ENCODE peak calls at places on chromosomes 3 and 15, in five cellular contexts. K is stimulated activated CD4-positive, alpha-beta T cell treated with anti-CD3 and anti-CD28 coated beads, Interleukin-15, amount 100 ng/mL, for 1 hour; P is foreskin fibroblast; X is iPS-NIHi11; R is frontal cortex. S is an unnamed sample.

GRCh38 chr15:58840048-58840447 is 68.9 kb downstream of the MINDY2 start:
- DNase-seq in K (no peak), X (no peak), R (no peak), P (no peak), S (peak; percentile 45)

GRCh38 chr3:46923559-46924350 is 46.2 kb downstream of the PTH1R start:
- DNase-seq in X (peak; percentile 87), K (no peak), R (no peak), P (peak; percentile 53), S (no peak)

GRCh38 chr15:85504739-85505676 is 124.6 kb downstream of the AKAP13 start:
- DNase-seq in P (peak; percentile 82), X (peak; percentile 22), R (no peak), K (no peak), S (peak; percentile 33)

GRCh38 chr15:75836953-75837321 is 6.3 kb upstream of the UBE2Q2 start:
- DNase-seq in K (no peak), X (no peak), P (peak; percentile 89), R (no peak), S (peak; percentile 61)

GRCh38 chr3:38649500-38650247 is at the start of gene SCN5A:
- DNase-seq in P (peak; percentile 78), K (peak; percentile 40), R (peak; percentile 77), X (peak; percentile 97), S (no peak)

GRCh38 chr3:108239082-108239481 is 16.9 kb upstream of the IFT57 start:
- DNase-seq in P (no peak), R (no peak), K (no peak), X (no peak), S (no peak)

GRCh38 chr3:138114431-138114918 is 933 bp downstream of the DZIP1L start:
- DNase-seq in X (peak; percentile 25), K (no peak), R (no peak), P (peak; percentile 43), S (no peak)

GRCh38 chr3:158102219-158102612 is 4.0 kb downstream of the SHOX2 start:
- DNase-seq in P (peak; percentile 66), R (no peak), K (no peak), X (no peak), S (no peak)

GRCh38 chr3:65951836-65952505 is 86.7 kb downstream of the MAGI1 start:
- DNase-seq in K (no peak), R (no peak), X (no peak), P (peak; percentile 74), S (no peak)

GRCh38 chr3:195204360-195205166 is 66.4 kb downstream of the XXYLT1 start:
- DNase-seq in R (no peak), P (peak; percentile 56), K (no peak), X (no peak), S (no peak)

GRCh38 chr15:74454764-74455500 is 6.0 kb downstream of the UBL7 start:
- DNase-seq in R (no peak), X (no peak), K (no peak), P (no peak), S (no peak)

GRCh38 chr15:101193063-101193712 is 58.7 kb downstream of the CHSY1 start:
- DNase-seq in X (no peak), K (no peak), P (peak; percentile 55), R (no peak), S (no peak)

GRCh38 chr15:70147778-70148177 is 50.1 kb upstream of the TLE3 start:
- DNase-seq in K (no peak), X (no peak), P (no peak), R (no peak), S (no peak)

GRCh38 chr3:59115355-59116136 is 65.7 kb upstream of the CFAP20DC start:
- DNase-seq in R (no peak), P (peak; percentile 71), K (no peak), X (no peak), S (no peak)

S was measured in AG09309.